ENCODE peak calls at places on chromosomes 1 and 21, in five cellular contexts. One of them, this sample, is unnamed.
A peak's percentile ranks its signal among the peaks of the same experiment; 100 is the strongest.

GRCh38 chr1:98051065-98051675 is 130.3 kb upstream of the DPYD start:
- DNase-seq in tibial artery: peak; percentile 70
- DNase-seq in esophagus muscularis mucosa: no peak
- DNase-seq in GM12878: peak; percentile 21
- DNase-seq in HL-60: peak; percentile 24
- DNase-seq in this sample: peak; percentile 18

GRCh38 chr1:119778886-119779560 is 10.3 kb upstream of the HMGCS2 start:
- DNase-seq in tibial artery: no peak
- DNase-seq in esophagus muscularis mucosa: peak; percentile 45
- DNase-seq in GM12878: no peak
- DNase-seq in HL-60: no peak
- DNase-seq in this sample: no peak

GRCh38 chr21:34091607-34092006 is 18.2 kb downstream of the MRPS6 start:
- DNase-seq in tibial artery: no peak
- DNase-seq in esophagus muscularis mucosa: no peak
- DNase-seq in GM12878: no peak
- DNase-seq in HL-60: no peak
- DNase-seq in this sample: no peak

GRCh38 chr1:34408011-34408410 is 231.3 kb downstream of the C1orf94 start:
- DNase-seq in tibial artery: peak; percentile 25
- DNase-seq in esophagus muscularis mucosa: peak; percentile 91
- DNase-seq in GM12878: no peak
- DNase-seq in HL-60: no peak
- DNase-seq in this sample: no peak

GRCh38 chr1:194975913-194976312 is 1632.3 kb downstream of the KCNT2 start:
- DNase-seq in tibial artery: no peak
- DNase-seq in esophagus muscularis mucosa: no peak
- DNase-seq in GM12878: no peak
- DNase-seq in HL-60: no peak
- DNase-seq in this sample: no peak

GRCh38 chr1:212688338-212689047 is 11.1 kb downstream of the BATF3 start:
- DNase-seq in tibial artery: no peak
- DNase-seq in esophagus muscularis mucosa: no peak
- DNase-seq in GM12878: no peak
- DNase-seq in HL-60: no peak
- DNase-seq in this sample: no peak

GRCh38 chr1:179808503-179808902 is 65.4 kb downstream of the FAM163A start:
- DNase-seq in tibial artery: no peak
- DNase-seq in esophagus muscularis mucosa: no peak
- DNase-seq in GM12878: no peak
- DNase-seq in HL-60: no peak
- DNase-seq in this sample: no peak

GRCh38 chr1:172453607-172454006 is 9.7 kb upstream of the PIGC start:
- DNase-seq in tibial artery: no peak
- DNase-seq in esophagus muscularis mucosa: no peak
- DNase-seq in GM12878: no peak
- DNase-seq in HL-60: no peak
- DNase-seq in this sample: no peak

GRCh38 chr1:168390261-168390660 is 109.6 kb downstream of the TBX19 start:
- DNase-seq in tibial artery: no peak
- DNase-seq in esophagus muscularis mucosa: no peak
- DNase-seq in GM12878: no peak
- DNase-seq in HL-60: no peak
- DNase-seq in this sample: no peak

GRCh38 chr1:27832762-27833161 is 2.2 kb downstream of the PPP1R8 start:
- DNase-seq in tibial artery: no peak
- DNase-seq in esophagus muscularis mucosa: no peak
- DNase-seq in GM12878: no peak
- DNase-seq in HL-60: no peak
- DNase-seq in this sample: no peak

GRCh38 chr1:94079056-94079990 is 41.6 kb downstream of the ABCA4 start:
- DNase-seq in tibial artery: no peak
- DNase-seq in esophagus muscularis mucosa: no peak
- DNase-seq in GM12878: no peak
- DNase-seq in HL-60: no peak
- DNase-seq in this sample: no peak

GRCh38 chr1:100861379-100861778 is 33.3 kb downstream of the EXTL2 start:
- DNase-seq in tibial artery: no peak
- DNase-seq in esophagus muscularis mucosa: no peak
- DNase-seq in GM12878: no peak
- DNase-seq in HL-60: no peak
- DNase-seq in this sample: no peak

GRCh38 chr1:155706101-155706619 is 17.3 kb downstream of the DAP3 start:
- DNase-seq in tibial artery: no peak
- DNase-seq in esophagus muscularis mucosa: no peak
- DNase-seq in GM12878: no peak
- DNase-seq in HL-60: no peak
- DNase-seq in this sample: no peak

GRCh38 chr1:109805486-109806180 is 41.9 kb upstream of the EPS8L3 start:
- DNase-seq in tibial artery: no peak
- DNase-seq in esophagus muscularis mucosa: no peak
- DNase-seq in GM12878: no peak
- DNase-seq in HL-60: no peak
- DNase-seq in this sample: no peak

GRCh38 chr1:56985857-56986256 is 20.0 kb upstream of the C8B start:
- DNase-seq in tibial artery: no peak
- DNase-seq in esophagus muscularis mucosa: no peak
- DNase-seq in GM12878: no peak
- DNase-seq in HL-60: no peak
- DNase-seq in this sample: no peak

GRCh38 chr1:17829579-17829978 is 74.4 kb downstream of the ACTL8 start:
- DNase-seq in tibial artery: no peak
- DNase-seq in esophagus muscularis mucosa: no peak
- DNase-seq in GM12878: no peak
- DNase-seq in HL-60: no peak
- DNase-seq in this sample: no peak

GRCh38 chr21:38760017-38760761 is 45.5 kb upstream of the ETS2 start:
- DNase-seq in tibial artery: no peak
- DNase-seq in esophagus muscularis mucosa: no peak
- DNase-seq in GM12878: no peak
- DNase-seq in HL-60: no peak
- DNase-seq in this sample: no peak

GRCh38 chr1:70033266-70033873 is 172.0 kb downstream of the LRRC40 start:
- DNase-seq in tibial artery: no peak
- DNase-seq in esophagus muscularis mucosa: no peak
- DNase-seq in GM12878: no peak
- DNase-seq in HL-60: no peak
- DNase-seq in this sample: peak; percentile 22

GRCh38 chr1:202967684-202968281 is 726 bp upstream of the CYB5R1 start:
- DNase-seq in tibial artery: no peak
- DNase-seq in esophagus muscularis mucosa: no peak
- DNase-seq in GM12878: no peak
- DNase-seq in HL-60: no peak
- DNase-seq in this sample: peak; percentile 27

GRCh38 chr1:100100202-100100601 is 32.5 kb downstream of the SASS6 start:
- DNase-seq in tibial artery: no peak
- DNase-seq in esophagus muscularis mucosa: no peak
- DNase-seq in GM12878: no peak
- DNase-seq in HL-60: no peak
- DNase-seq in this sample: no peak

GRCh38 chr1:234533975-234534876 is 55.2 kb upstream of the TARBP1 start:
- DNase-seq in tibial artery: peak; percentile 99
- DNase-seq in esophagus muscularis mucosa: peak; percentile 98
- DNase-seq in GM12878: no peak
- DNase-seq in HL-60: no peak
- DNase-seq in this sample: no peak

GRCh38 chr1:1761504-1762376 is 16.5 kb downstream of the NADK start:
- DNase-seq in tibial artery: no peak
- DNase-seq in esophagus muscularis mucosa: no peak
- DNase-seq in GM12878: no peak
- DNase-seq in HL-60: no peak
- DNase-seq in this sample: no peak

GRCh38 chr1:199282910-199283309 is 644.1 kb downstream of the PTPRC start:
- DNase-seq in tibial artery: no peak
- DNase-seq in esophagus muscularis mucosa: no peak
- DNase-seq in GM12878: no peak
- DNase-seq in HL-60: no peak
- DNase-seq in this sample: no peak

GRCh38 chr1:199279107-199279506 is 640.3 kb downstream of the PTPRC start:
- DNase-seq in tibial artery: no peak
- DNase-seq in esophagus muscularis mucosa: no peak
- DNase-seq in GM12878: no peak
- DNase-seq in HL-60: peak; percentile 18
- DNase-seq in this sample: no peak

GRCh38 chr1:199283814-199284213 is 645.0 kb downstream of the PTPRC start:
- DNase-seq in tibial artery: no peak
- DNase-seq in esophagus muscularis mucosa: no peak
- DNase-seq in GM12878: no peak
- DNase-seq in HL-60: no peak
- DNase-seq in this sample: no peak

GRCh38 chr1:199279872-199280649 is 641.2 kb downstream of the PTPRC start:
- DNase-seq in tibial artery: no peak
- DNase-seq in esophagus muscularis mucosa: no peak
- DNase-seq in GM12878: no peak
- DNase-seq in HL-60: no peak
- DNase-seq in this sample: no peak
- TF ChIP-seq CTCF in tibial artery: no peak
- TF ChIP-seq CTCF in esophagus muscularis mucosa: no peak
- TF ChIP-seq CTCF in GM12878: peak; percentile 14
- TF ChIP-seq CTCF in HL-60: no peak
- TF ChIP-seq CTCF in this sample: no peak

GRCh38 chr1:176950736-176951308 is 213.7 kb downstream of the ASTN1 start:
- DNase-seq in tibial artery: no peak
- DNase-seq in esophagus muscularis mucosa: no peak
- DNase-seq in GM12878: no peak
- DNase-seq in HL-60: no peak
- DNase-seq in this sample: no peak

GRCh38 chr1:176957603-176958002 is 206.9 kb downstream of the ASTN1 start:
- DNase-seq in tibial artery: no peak
- DNase-seq in esophagus muscularis mucosa: no peak
- DNase-seq in GM12878: no peak
- DNase-seq in HL-60: no peak
- DNase-seq in this sample: no peak

GRCh38 chr1:176949033-176949662 is 215.4 kb downstream of the ASTN1 start:
- DNase-seq in tibial artery: no peak
- DNase-seq in esophagus muscularis mucosa: no peak
- DNase-seq in GM12878: no peak
- DNase-seq in HL-60: peak; percentile 7
- DNase-seq in this sample: peak; percentile 10

GRCh38 chr1:176959461-176959860 is 205.1 kb downstream of the ASTN1 start:
- DNase-seq in tibial artery: no peak
- DNase-seq in esophagus muscularis mucosa: no peak
- DNase-seq in GM12878: no peak
- DNase-seq in HL-60: no peak
- DNase-seq in this sample: no peak

DNA sequence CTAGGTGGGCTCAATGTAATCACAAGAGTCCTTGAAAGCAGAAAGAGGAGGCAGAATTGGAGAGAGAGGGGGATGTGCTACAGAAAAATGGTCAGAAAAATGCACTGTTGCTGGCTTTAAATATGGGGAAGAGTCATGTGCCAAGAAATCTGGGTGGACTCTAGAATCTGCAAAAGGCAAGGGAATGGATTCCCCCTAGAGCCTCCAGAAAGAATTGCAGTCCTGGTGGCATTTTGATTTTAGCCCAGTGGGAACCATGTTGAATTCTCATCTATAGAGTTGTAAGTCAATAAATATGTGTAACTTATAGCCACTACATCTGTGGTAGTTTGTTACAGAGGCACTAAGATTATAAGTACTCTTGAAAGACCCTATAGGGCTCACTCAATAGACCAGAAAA is 210.3 kb downstream of the ASTN1 start:
- DNase-seq in tibial artery: no peak
- DNase-seq in esophagus muscularis mucosa: no peak
- DNase-seq in GM12878: no peak
- DNase-seq in HL-60: no peak
- DNase-seq in this sample: no peak
- TF ChIP-seq CTCF in tibial artery: no peak
- TF ChIP-seq CTCF in esophagus muscularis mucosa: no peak
- TF ChIP-seq CTCF in GM12878: peak; percentile 21
- TF ChIP-seq CTCF in HL-60: no peak
- TF ChIP-seq CTCF in this sample: peak; percentile 46

DNA sequence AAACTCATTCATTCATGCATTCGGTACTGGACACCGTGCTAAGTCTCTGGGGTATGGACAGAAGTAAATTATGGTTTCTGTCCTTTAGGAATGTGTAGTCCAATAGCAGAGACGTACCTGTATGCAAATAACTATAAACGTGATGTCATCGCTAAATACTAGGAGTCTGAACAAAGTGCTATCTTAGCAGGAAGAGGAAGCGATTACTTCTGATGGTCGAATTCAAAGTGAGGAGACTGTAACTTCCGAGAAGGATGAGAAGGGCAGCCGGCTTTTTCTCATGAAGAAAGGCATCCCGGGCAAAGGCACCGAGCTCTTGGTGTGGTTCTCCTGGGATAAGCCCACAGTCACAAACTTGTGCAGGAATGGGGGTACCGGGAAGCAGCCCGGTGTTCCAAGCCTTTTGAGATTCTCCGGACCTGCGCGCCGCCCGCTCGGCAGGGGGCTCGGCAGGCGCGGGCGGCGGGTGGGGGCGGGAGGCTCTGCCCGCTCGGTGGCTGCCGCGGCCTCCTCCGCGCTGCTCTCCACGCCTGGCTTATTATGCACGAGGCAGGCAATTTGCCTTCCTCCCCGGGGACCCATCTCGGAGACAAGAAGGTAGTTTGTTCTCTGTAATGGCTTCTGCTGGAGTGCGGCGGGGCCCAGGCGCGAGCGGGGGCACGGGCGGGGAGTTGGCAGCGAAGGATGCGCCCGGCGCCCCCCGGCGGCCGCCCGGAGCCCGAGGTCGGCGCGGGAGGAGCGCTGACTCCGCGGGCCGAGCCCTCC is 67.5 kb upstream of the CD1D start:
- DNase-seq in tibial artery: no peak
- DNase-seq in esophagus muscularis mucosa: no peak
- DNase-seq in GM12878: no peak
- DNase-seq in HL-60: no peak
- DNase-seq in this sample: no peak
- TF ChIP-seq CTCF in tibial artery: peak; percentile 44
- TF ChIP-seq CTCF in esophagus muscularis mucosa: peak; percentile 51
- TF ChIP-seq CTCF in GM12878: no peak
- TF ChIP-seq CTCF in HL-60: no peak
- TF ChIP-seq CTCF in this sample: no peak

DNA sequence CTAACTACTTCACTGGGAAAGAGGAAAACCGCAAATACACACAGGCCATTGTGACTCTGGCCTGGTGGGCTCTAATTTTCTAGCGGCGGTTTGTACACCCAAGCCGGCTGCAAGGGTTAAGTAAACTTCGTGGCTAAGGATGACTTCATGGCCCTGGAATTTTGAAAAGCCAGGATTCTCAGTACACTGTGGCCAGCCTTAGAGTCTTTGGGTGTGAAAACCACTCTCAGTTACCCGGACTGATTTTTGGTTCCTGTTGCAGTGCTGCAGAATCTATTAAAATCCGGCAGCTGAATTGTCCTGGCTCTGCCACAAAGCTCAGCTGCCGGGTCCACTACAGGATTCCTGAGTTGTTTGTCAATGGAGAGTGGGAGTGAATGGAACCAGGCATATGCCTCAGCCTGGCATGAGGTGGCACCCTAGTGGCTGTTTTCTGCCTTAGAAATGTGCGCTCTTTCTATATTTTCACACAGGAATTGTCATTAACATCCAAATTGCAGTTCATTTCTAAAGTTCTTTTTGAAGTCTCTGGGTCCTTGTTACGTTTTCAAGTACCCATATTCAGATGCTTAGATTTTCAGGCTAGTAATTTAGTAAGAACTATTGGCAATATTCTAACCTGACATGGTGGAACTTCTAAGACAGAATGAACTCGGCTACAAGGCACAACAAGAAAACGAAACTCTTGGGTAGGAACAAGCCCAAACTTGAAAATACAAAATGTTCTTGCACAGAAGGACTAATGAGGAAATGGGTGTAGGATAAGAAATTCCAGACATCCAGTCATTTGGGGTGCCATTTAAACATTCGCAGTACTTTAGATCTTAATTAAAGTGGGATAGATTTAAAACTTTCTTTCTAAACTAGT is 255.9 kb downstream of the NFIA start:
- DNase-seq in tibial artery: peak; percentile 81
- DNase-seq in esophagus muscularis mucosa: no peak
- DNase-seq in GM12878: no peak
- DNase-seq in HL-60: no peak
- DNase-seq in this sample: no peak
- TF ChIP-seq CTCF in tibial artery: peak; percentile 90
- TF ChIP-seq CTCF in esophagus muscularis mucosa: peak; percentile 75
- TF ChIP-seq CTCF in GM12878: peak; percentile 9
- TF ChIP-seq CTCF in HL-60: no peak
- TF ChIP-seq CTCF in this sample: peak; percentile 49

This sample was measured in GM12864.